ENCODE peak calls at places on chromosomes 2 and 18, in eight cellular contexts. W is astrocyte of the spinal cord, P is dorsolateral prefrontal cortex, Y is prostate gland, S is fibroblast of pulmonary artery, F is hepatocyte, J is AG10803, K is heart left ventricle. E is an unnamed sample.

GRCh38 chr2:170771049-170771937 is 1.1 kb downstream of the ERICH2 start:
- DNase-seq in W (peak), P (peak), Y (no peak), S (peak), F (no peak), J (no peak), K (no peak), E (no peak)

GRCh38 chr18:36265035-36265434 is 32.5 kb upstream of the FHOD3 start:
- DNase-seq in W (no peak), P (no peak), Y (no peak), S (peak), F (peak), J (no peak), K (no peak), E (no peak)

GRCh38 chr2:232211743-232212686 is 166.5 kb upstream of the ALPP start:
- DNase-seq in W (no peak), P (no peak), Y (no peak), S (no peak), F (no peak), J (no peak), K (no peak), E (no peak)

GRCh38 chr2:105439130-105439529 is 40.3 kb upstream of the FHL2 start:
- DNase-seq in W (no peak), P (no peak), Y (no peak), S (no peak), F (no peak), J (peak), K (no peak), E (no peak)

GRCh38 chr2:9422321-9423099 is 818 bp downstream of the ITGB1BP1 start:
- DNase-seq in W (peak), P (peak), Y (no peak), S (no peak), F (peak), J (peak), K (peak), E (no peak)

GRCh38 chr18:3246636-3247242 is 862 bp upstream of the MYL12A start:
- DNase-seq in W (no peak), P (no peak), Y (no peak), S (peak), F (no peak), J (no peak), K (peak), E (no peak)

GRCh38 chr2:25749676-25750075 is 76.3 kb upstream of the DTNB start:
- DNase-seq in W (no peak), P (no peak), Y (no peak), S (no peak), F (no peak), J (no peak), K (no peak), E (no peak)

GRCh38 chr2:207483477-207483876 is 46.3 kb upstream of the CREB1 start:
- DNase-seq in W (peak), P (no peak), Y (no peak), S (no peak), F (no peak), J (peak), K (no peak), E (peak)

GRCh38 chr2:11092693-11093335 is 62.5 kb upstream of the SLC66A3 start:
- DNase-seq in W (no peak), P (no peak), Y (no peak), S (no peak), F (no peak), J (no peak), K (no peak), E (peak)

GRCh38 chr2:199764273-199764800 is 86.7 kb downstream of the FTCDNL1 start:
- DNase-seq in W (no peak), P (no peak), Y (no peak), S (no peak), F (peak), J (no peak), K (no peak), E (peak)

GRCh38 chr2:65096948-65097347 is 33.0 kb downstream of the RAB1A start:
- DNase-seq in W (peak), P (no peak), Y (no peak), S (peak), F (no peak), J (peak), K (no peak), E (no peak)

GRCh38 chr2:63658176-63658968 is 69.6 kb downstream of the MDH1 start:
- DNase-seq in W (no peak), P (no peak), Y (no peak), S (peak), F (no peak), J (peak), K (no peak), E (no peak)

GRCh38 chr2:46804794-46805193 is 110.8 kb downstream of the MCFD2 start:
- DNase-seq in W (no peak), P (no peak), Y (peak), S (no peak), F (no peak), J (peak), K (no peak), E (peak)

GRCh38 chr2:179422037-179422643 is 157.5 kb upstream of the SESTD1 start:
- DNase-seq in W (peak), P (peak), Y (peak), S (peak), F (peak), J (peak), K (peak), E (no peak)

GRCh38 chr2:46180189-46180588 is 117.0 kb upstream of the EPAS1 start:
- DNase-seq in W (no peak), P (no peak), Y (no peak), S (no peak), F (no peak), J (no peak), K (no peak), E (no peak)

GRCh38 chr2:118845843-118846666 is 1.4 kb downstream of the EN1 start:
- DNase-seq in W (no peak), P (no peak), Y (no peak), S (no peak), F (no peak), J (peak), K (no peak), E (peak)

GRCh38 chr2:148014616-148015015 is 5.9 kb downstream of the ORC4 start:
- DNase-seq in W (no peak), P (no peak), Y (no peak), S (no peak), F (no peak), J (no peak), K (no peak), E (no peak)

GRCh38 chr2:26623541-26624497 is 17.3 kb downstream of the CIB4 start:
- DNase-seq in W (no peak), P (no peak), Y (no peak), S (peak), F (peak), J (no peak), K (no peak), E (no peak)

GRCh38 chr2:240297553-240298315 is 137.7 kb upstream of the GPC1 start:
- DNase-seq in W (no peak), P (no peak), Y (no peak), S (no peak), F (no peak), J (no peak), K (no peak), E (peak)

GRCh38 chr2:164697688-164698290 is 76.5 kb upstream of the GRB14 start:
- DNase-seq in W (peak), P (no peak), Y (no peak), S (peak), F (peak), J (peak), K (no peak), E (no peak)

GRCh38 chr18:48769006-48769646 is 181.6 kb downstream of the SMAD7 start:
- DNase-seq in W (no peak), P (no peak), Y (no peak), S (no peak), F (no peak), J (no peak), K (no peak), E (no peak)

GRCh38 chr18:38940863-38941531 is 1375.4 kb upstream of the CELF4 start:
- DNase-seq in W (peak), P (no peak), Y (no peak), S (peak), F (peak), J (no peak), K (no peak), E (no peak)

GRCh38 chr2:199975297-199975895 is 20.0 kb downstream of the MAIP1 start:
- DNase-seq in W (peak), P (no peak), Y (no peak), S (peak), F (no peak), J (peak), K (no peak), E (no peak)

DNA sequence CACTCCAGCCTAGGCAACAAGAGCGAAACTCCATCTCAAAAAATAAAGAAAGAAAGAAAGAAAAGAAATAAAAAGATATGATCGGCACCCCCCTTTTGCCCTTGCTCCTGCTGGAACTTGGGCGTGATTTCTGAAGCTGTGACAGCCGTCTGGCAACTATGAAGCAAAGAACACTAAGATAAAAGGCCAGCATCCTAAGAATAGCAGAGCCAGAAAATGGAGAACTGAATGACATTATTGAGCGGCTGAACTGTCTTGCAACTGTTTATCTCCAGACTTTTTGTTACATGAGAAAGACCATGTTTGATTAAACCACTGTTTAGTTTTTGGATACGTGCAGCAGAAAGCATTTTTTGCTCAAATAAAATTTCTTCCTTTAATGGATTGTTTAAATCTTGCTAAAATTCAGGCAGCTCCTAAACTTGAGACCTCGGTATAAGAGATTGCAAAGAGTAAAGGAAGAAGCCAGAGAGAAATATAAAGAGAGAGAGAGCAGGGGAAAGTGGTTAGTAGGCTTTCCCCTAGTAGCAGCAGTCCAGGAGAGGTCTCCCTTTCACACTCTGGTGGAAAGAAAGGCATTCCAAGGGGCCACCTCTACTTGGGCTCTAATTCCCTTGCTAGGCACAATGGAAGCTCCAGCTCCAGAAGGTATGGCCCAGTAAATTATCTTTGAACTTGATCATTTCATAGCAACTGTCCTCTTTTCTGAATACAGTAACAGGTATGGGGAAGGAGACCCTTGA is 8.2 kb upstream of the MBD2 start:
- DNase-seq in W (no peak), P (no peak), Y (no peak), S (no peak), F (no peak), J (no peak), K (no peak), E (no peak)
- TF ChIP-seq CTCF in W (no peak), P (no peak), Y (no peak), S (peak), F (no peak), J (no peak), K (no peak), E (no peak)

GRCh38 chr2:7813541-7814310 is 868.1 kb upstream of the ID2 start:
- DNase-seq in W (peak), P (no peak), Y (no peak), S (peak), F (no peak), J (no peak), K (no peak), E (no peak)

GRCh38 chr2:7811073-7811472 is 870.8 kb upstream of the ID2 start:
- DNase-seq in W (no peak), P (no peak), Y (no peak), S (no peak), F (no peak), J (no peak), K (no peak), E (no peak)

GRCh38 chr2:7812231-7812995 is 869.4 kb upstream of the ID2 start:
- DNase-seq in W (peak), P (no peak), Y (no peak), S (peak), F (no peak), J (peak), K (no peak), E (no peak)

DNA sequence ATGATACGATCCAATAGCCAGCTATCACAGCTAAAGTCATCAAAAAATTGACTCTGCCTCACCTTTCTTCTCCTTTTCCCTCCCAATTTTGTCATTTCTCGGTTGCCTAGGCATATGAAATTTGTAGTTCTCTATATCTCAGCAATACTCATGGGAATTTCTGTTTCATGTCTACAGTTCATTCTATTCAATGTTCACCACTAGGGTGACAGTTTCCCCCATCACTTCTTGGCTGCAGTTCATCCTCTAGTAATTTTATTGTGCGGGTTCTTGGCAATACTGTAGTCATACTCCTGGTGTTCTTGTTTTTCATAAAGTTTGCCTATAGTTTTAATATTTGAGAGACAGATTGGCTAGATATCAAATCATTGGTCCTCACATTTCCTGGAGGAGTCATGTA is 872.2 kb upstream of the ID2 start:
- DNase-seq in W (no peak), P (no peak), Y (no peak), S (no peak), F (no peak), J (no peak), K (no peak), E (no peak)
- TF ChIP-seq CTCF in W (no peak), P (no peak), Y (no peak), S (no peak), F (no peak), J (no peak), K (no peak), E (no peak)

GRCh38 chr2:84515788-84516187 is 510 bp upstream of the DNAH6 start:
- DNase-seq in W (no peak), P (no peak), Y (no peak), S (no peak), F (no peak), J (no peak), K (no peak), E (no peak)
- TF ChIP-seq CTCF in W (no peak), P (no peak), Y (no peak), S (no peak), F (no peak), J (no peak), K (no peak), E (no peak)

DNA sequence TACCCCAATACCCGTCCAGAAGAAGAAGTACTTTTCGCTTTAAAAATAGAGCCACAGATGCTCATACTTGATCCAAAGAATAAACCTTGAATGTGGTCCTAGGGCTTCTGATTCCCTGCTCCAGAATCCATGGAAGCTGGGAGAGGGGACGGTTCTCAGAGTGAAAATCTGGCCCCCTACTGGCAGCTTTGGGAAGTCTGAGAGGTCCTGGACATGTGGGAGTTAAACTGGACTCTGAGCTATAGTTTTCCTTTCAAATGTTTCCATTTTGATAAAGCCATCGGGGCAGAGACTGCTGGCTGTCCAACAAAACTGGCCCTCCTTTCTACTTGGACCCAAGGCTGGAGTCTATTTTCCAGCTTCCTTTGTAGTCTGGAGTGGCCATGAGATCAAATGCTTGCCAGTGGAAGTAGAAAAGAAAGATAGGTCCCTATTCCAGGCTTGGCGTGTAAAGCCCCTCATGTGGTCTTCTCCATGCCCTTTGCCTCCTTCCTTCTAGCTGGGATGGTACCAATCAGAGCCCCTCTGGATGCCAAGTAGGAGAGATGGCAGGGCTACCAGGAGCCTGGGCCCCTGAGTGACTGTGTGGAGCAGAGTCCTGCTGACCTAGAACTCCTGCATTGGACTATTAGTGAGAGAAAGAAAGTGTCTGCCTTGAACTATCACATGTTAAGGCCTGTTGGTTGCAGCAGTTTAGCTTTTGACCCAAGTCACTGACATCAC is 37.7 kb upstream of the TBC1D8 start:
- DNase-seq in W (peak), P (no peak), Y (no peak), S (peak), F (peak), J (peak), K (no peak), E (no peak)
- TF ChIP-seq CTCF in W (peak), P (peak), Y (no peak), S (peak), F (peak), J (peak), K (peak), E (peak)

DNA sequence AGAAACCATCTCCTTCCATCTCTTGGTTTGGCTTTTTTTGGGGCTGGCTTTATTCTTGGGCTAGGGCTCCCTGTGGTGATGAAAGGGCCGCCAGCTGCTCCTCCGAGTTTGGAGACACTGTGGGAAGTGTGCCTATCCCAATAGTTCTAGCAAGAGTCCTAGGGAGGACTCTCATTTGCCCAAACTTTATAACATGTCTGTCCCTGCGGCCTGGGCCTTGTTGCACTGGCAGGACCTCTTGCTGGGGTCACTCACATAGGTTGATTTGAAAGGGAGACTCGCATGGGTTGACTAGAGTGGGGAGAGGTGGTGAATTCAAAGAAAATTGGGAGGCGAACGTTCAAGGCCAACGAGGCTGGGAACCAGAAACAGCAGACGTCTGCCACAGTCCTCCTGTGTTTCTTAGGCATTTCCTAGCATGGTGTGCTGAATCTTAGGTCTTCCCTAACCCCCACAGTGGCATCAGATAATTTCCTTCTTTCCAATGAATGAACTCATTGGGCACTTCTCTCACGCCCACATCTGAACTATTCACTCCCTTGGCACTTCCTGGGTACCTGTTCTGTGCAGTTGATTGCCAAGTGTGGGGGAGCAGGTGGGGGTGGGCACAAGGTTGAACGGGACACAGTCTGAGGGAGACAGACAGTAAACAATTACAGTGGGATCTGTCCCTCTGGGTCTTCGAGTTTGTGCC is 26.8 kb downstream of the NIFK start:
- DNase-seq in W (no peak), P (no peak), Y (no peak), S (no peak), F (no peak), J (no peak), K (no peak), E (no peak)
- TF ChIP-seq CTCF in W (no peak), P (no peak), Y (no peak), S (no peak), F (no peak), J (no peak), K (no peak), E (no peak)

DNA sequence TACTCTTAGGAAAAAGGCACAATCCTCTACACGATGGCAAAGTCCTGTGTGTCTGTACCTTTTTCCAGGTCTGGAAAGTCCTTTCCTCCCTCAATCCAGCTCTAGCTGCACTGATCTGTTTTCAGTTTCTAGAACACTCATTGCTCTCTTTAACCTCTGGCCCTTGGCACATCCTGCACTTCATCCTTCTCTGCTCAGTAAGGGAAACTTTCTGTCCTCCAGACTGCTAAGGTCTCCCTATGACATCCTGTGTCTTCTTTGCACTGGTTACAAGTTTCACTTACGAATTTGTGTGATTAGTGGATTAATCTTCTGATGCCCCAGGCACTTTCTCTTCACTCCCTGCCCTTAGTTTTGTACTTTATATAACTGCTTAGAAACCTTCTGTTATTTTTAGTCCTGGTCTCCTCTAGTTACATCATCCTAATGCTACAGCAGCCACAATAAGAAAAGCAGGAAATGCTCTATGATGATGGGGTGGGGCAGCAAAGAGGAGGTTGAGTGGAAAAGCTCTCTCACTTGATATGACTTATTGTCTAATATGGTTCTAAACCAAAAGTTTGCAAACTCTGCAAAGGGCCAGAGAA is 568.1 kb downstream of the THSD7B start:
- DNase-seq in W (peak), P (no peak), Y (no peak), S (peak), F (no peak), J (peak), K (no peak), E (no peak)
- TF ChIP-seq CTCF in W (no peak), P (no peak), Y (no peak), S (no peak), F (no peak), J (no peak), K (no peak), E (no peak)

GRCh38 chr2:44801676-44802408 is 139.7 kb upstream of the SIX3 start:
- DNase-seq in W (no peak), P (no peak), Y (no peak), S (peak), F (no peak), J (no peak), K (no peak), E (no peak)
- TF ChIP-seq CTCF in W (no peak), P (no peak), Y (no peak), S (no peak), F (no peak), J (no peak), K (no peak), E (no peak)

GRCh38 chr2:174076040-174076439 is 110.9 kb upstream of the SP3 start:
- DNase-seq in W (no peak), P (no peak), Y (no peak), S (no peak), F (peak), J (peak), K (no peak), E (no peak)
- TF ChIP-seq CTCF in W (no peak), P (no peak), Y (peak), S (no peak), F (peak), J (no peak), K (no peak), E (no peak)